ENCODE peak calls at places on chromosome 22, in six cellular contexts. X is left lung, H is cardiac muscle cell, M is mammary epithelial cell, P is heart right ventricle, L is right atrium auricular region. U is an unnamed sample.
A peak's percentile ranks its signal among the peaks of the same experiment; 100 is the strongest.

GRCh38 chr22:30949934-30950660 is 18.5 kb downstream of the MORC2 start:
- DNase-seq in X (no peak), H (no peak), M (peak; percentile 17), P (no peak), L (no peak), U (no peak)

GRCh38 chr22:25027959-25028840 is 75.7 kb downstream of the KIAA1671 start:
- DNase-seq in X (peak; percentile 72), H (peak; percentile 65), M (no peak), P (peak; percentile 46), L (no peak), U (no peak)

GRCh38 chr22:36166518-36167220 is 6.1 kb upstream of the APOL3 start:
- DNase-seq in X (no peak), H (no peak), M (no peak), P (no peak), L (peak; percentile 26), U (no peak)

GRCh38 chr22:31241200-31241599 is 29.1 kb downstream of the LIMK2 start:
- DNase-seq in X (no peak), H (no peak), M (no peak), P (no peak), L (no peak), U (no peak)

GRCh38 chr22:30474683-30475424 is 3.0 kb upstream of the SEC14L3 start:
- DNase-seq in X (no peak), H (no peak), M (peak; percentile 25), P (no peak), L (no peak), U (no peak)

GRCh38 chr22:45218974-45219373 is 21.7 kb downstream of the KIAA0930 start:
- DNase-seq in X (no peak), H (no peak), M (no peak), P (no peak), L (no peak), U (no peak)

GRCh38 chr22:39839917-39840510 is 53.5 kb downstream of the ENTHD1 start:
- DNase-seq in X (no peak), H (no peak), M (no peak), P (no peak), L (no peak), U (no peak)

GRCh38 chr22:50027639-50028537 is 15.3 kb upstream of the IL17REL start:
- DNase-seq in X (peak; percentile 78), H (no peak), M (peak; percentile 65), P (no peak), L (no peak), U (peak; percentile 60)

GRCh38 chr22:43136255-43136654 is 6.9 kb downstream of the MCAT start:
- DNase-seq in X (peak; percentile 82), H (peak; percentile 78), M (no peak), P (peak; percentile 36), L (no peak), U (no peak)

GRCh38 chr22:43400449-43400848 is 11.4 kb upstream of the MPPED1 start:
- DNase-seq in X (no peak), H (no peak), M (no peak), P (peak; percentile 32), L (no peak), U (peak; percentile 34)

GRCh38 chr22:45317551-45318167 is 7.9 kb downstream of the FAM118A start:
- DNase-seq in X (no peak), H (no peak), M (peak; percentile 70), P (peak; percentile 64), L (peak; percentile 85), U (no peak)

GRCh38 chr22:49297871-49298721 is 529.6 kb downstream of the BRD1 start:
- DNase-seq in X (no peak), H (no peak), M (no peak), P (no peak), L (peak; percentile 28), U (no peak)

GRCh38 chr22:25774575-25775026 is 32.6 kb downstream of the MYO18B start:
- DNase-seq in X (no peak), H (no peak), M (no peak), P (no peak), L (no peak), U (no peak)

GRCh38 chr22:30876221-30876751 is 92.3 kb downstream of the MORC2 start:
- DNase-seq in X (peak; percentile 39), H (no peak), M (no peak), P (no peak), L (no peak), U (peak; percentile 23)

GRCh38 chr22:34800265-34800664 is 265.7 kb upstream of the ISX start:
- DNase-seq in X (no peak), H (no peak), M (peak; percentile 51), P (peak; percentile 24), L (no peak), U (no peak)

GRCh38 chr22:40345801-40346177 is 511 bp upstream of the ADSL start:
- DNase-seq in X (peak; percentile 86), H (peak; percentile 47), M (peak; percentile 30), P (peak; percentile 14), L (no peak), U (peak; percentile 64)

DNA sequence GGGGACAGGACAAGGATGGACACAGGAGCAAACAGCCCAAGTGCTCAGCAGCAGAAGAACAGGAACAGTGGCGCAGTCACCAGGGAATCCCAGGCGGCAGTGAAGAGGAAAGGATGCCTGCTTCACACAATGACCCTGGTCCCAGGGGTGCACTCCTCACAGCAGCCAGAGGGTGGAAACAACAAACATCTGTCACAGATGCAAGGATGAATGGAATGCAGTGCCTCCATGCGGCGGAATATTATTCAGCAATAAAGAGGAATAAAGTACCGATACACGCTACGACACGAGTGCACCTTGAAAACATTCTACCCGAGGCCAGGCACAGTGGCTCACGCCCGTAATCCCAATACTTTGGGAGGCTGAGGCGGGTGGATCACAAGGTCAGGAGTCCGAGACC is 12.7 kb downstream of the CSNK1E start:
- DNase-seq in X (no peak), H (no peak), M (no peak), P (peak; percentile 73), L (no peak), U (no peak)
- TF ChIP-seq CTCF in X (no peak), H (no peak), M (no peak), P (peak; percentile 42), L (no peak), U (no peak)

DNA sequence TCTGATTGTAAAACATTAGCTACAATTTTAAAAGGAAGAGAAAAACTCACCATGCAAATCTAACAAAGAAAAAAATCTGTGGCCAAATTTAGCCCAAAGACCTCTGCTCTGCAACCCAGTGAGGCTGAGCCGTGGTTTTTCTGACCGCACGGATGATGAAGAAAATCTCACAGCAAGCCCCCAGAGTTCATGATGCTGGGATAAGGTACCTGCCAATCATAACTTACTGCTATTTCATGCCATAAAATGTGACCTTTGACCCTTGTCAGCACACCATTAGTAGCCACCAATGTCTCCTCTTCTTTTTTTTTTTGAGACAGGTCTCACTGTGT is 11.1 kb downstream of the CERK start:
- DNase-seq in X (no peak), H (no peak), M (no peak), P (no peak), L (no peak), U (no peak)
- H3K36me3 ChIP-seq in X (peaks cover 49% of the 10 kb centered on the region), H (no peaks in the 10 kb centered on the region), M (peaks cover 2% of the 10 kb centered on the region), P (no peaks in the 10 kb centered on the region), L (no peaks in the 10 kb centered on the region), U (peaks cover 25% of the 10 kb centered on the region)

GRCh38 chr22:46613606-46613997 is 6.6 kb upstream of the GRAMD4 start:
- DNase-seq in X (peak; percentile 78), H (no peak), M (no peak), P (no peak), L (no peak), U (peak; percentile 49)
- H3K27ac ChIP-seq in X (no peak overlapping the region), H (peak overlapping the region; percentile 78), M (no peak overlapping the region), P (peak overlapping the region; percentile 72), L (peak overlapping the region; percentile 51), U (peak overlapping the region; percentile 53)

DNA sequence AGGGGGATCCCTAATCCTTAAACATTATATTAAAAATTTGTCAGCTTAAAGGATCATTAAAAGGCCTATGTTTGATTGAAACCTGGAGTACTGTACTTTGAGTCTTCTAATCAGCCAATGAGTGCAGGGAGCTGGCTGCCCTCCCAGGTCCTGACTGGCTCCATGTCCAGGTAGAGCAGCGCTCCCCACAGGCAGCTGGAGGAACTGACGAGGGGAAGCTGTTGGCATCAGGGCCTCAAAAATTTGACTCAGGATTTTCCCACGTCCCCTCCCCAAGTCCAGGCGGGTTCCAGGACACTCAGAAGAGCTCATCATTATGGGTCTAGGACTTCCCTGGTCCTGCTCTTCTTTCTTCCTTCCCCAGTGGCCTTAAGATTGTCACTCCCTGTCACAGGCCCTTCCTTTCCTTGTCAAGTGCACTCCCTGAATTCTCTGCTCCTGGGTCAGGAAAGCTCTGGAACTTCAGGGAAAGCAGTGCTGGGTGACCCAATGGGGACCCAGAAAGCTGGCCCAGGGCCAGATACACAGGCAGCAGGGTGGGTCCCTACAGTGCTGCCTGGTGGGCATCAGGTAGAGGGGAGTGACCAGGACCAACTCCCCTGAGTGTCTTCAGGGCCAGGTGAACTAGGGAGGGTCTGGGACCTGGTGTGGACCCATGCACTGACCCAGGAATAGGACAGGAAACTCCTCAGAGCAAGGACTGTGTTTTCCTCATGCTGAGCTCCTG is 65.5 kb downstream of the GGTLC2 start:
- DNase-seq in X (no peak), H (no peak), M (no peak), P (no peak), L (peak; percentile 13), U (no peak)
- TF ChIP-seq CTCF in X (no peak), H (peak; percentile 30), M (peak; percentile 6), P (no peak), L (no peak), U (peak; percentile 12)

GRCh38 chr22:27558658-27559371 is 242.7 kb downstream of the MN1 start:
- DNase-seq in X (no peak), H (no peak), M (no peak), P (no peak), L (no peak), U (no peak)

GRCh38 chr22:27561301-27561820 is 240.2 kb downstream of the MN1 start:
- DNase-seq in X (no peak), H (no peak), M (no peak), P (no peak), L (no peak), U (no peak)

GRCh38 chr22:27568265-27568664 is 233.3 kb downstream of the MN1 start:
- DNase-seq in X (no peak), H (no peak), M (no peak), P (no peak), L (no peak), U (no peak)

GRCh38 chr22:27560781-27561180 is 240.8 kb downstream of the MN1 start:
- DNase-seq in X (no peak), H (no peak), M (no peak), P (no peak), L (no peak), U (no peak)

GRCh38 chr22:27564806-27565205 is 236.8 kb downstream of the MN1 start:
- DNase-seq in X (no peak), H (no peak), M (peak; percentile 19), P (no peak), L (no peak), U (no peak)
- H3K36me3 ChIP-seq in X (no peaks in the 10 kb centered on the region), H (no peaks in the 10 kb centered on the region), M (no peaks in the 10 kb centered on the region), P (no peaks in the 10 kb centered on the region), L (no peaks in the 10 kb centered on the region), U (no peaks in the 10 kb centered on the region)

U was measured in lower lobe of right lung.